ENCODE peak calls at places on chromosomes 7 and 10, in ten cellular contexts. U is HCT116, L is gastrocnemius medialis, X is foreskin fibroblast, O is WERI-Rb-1, N is choroid plexus epithelial cell, S is heart right ventricle, D is fibroblast of the aortic adventitia, M is colonic mucosa, W is cardiac muscle cell. R is an unnamed sample.

GRCh38 chr10:62687230-62687748 is 117.2 kb upstream of the ADO start:
- DNase-seq in U (no peak), L (no peak), X (peak), O (no peak), N (no peak), S (no peak), D (peak), M (no peak), W (no peak), R (no peak)

GRCh38 chr7:42068554-42069280 is 168.3 kb downstream of the GLI3 start:
- DNase-seq in U (no peak), L (no peak), X (no peak), O (no peak), N (no peak), S (no peak), D (no peak), M (no peak), W (peak), R (no peak)

GRCh38 chr7:116781584-116781983 is 80.8 kb upstream of the CAPZA2 start:
- DNase-seq in U (no peak), L (no peak), X (no peak), O (no peak), N (no peak), S (no peak), D (no peak), M (no peak), W (no peak), R (no peak)

GRCh38 chr7:2260820-2261219 is 18.8 kb downstream of the NUDT1 start:
- DNase-seq in U (no peak), L (no peak), X (no peak), O (no peak), N (peak), S (no peak), D (no peak), M (no peak), W (peak), R (no peak)

GRCh38 chr7:140564643-140565042 is 76.0 kb downstream of the DENND2A start:
- DNase-seq in U (peak), L (no peak), X (peak), O (no peak), N (no peak), S (no peak), D (no peak), M (no peak), W (no peak), R (peak)

GRCh38 chr7:31074403-31074802 is 22.3 kb downstream of the ADCYAP1R1 start:
- DNase-seq in U (no peak), L (peak), X (peak), O (no peak), N (no peak), S (peak), D (no peak), M (no peak), W (no peak), R (no peak)

GRCh38 chr7:151406051-151406875 is 3.6 kb downstream of the WDR86 start:
- DNase-seq in U (no peak), L (no peak), X (no peak), O (no peak), N (no peak), S (no peak), D (no peak), M (no peak), W (no peak), R (no peak)

GRCh38 chr7:137990251-137990901 is 11.5 kb downstream of the CREB3L2 start:
- DNase-seq in U (no peak), L (no peak), X (peak), O (no peak), N (peak), S (peak), D (peak), M (no peak), W (no peak), R (no peak)

GRCh38 chr7:95213809-95214492 is 110.4 kb downstream of the PON1 start:
- DNase-seq in U (no peak), L (peak), X (peak), O (no peak), N (peak), S (peak), D (peak), M (no peak), W (no peak), R (no peak)

GRCh38 chr7:122136033-122136432 is 8.0 kb downstream of the AASS start:
- DNase-seq in U (no peak), L (no peak), X (peak), O (no peak), N (peak), S (no peak), D (peak), M (no peak), W (no peak), R (no peak)

GRCh38 chr10:121594076-121594475 is 4.2 kb downstream of the FGFR2 start:
- DNase-seq in U (no peak), L (no peak), X (no peak), O (no peak), N (no peak), S (no peak), D (no peak), M (no peak), W (peak), R (no peak)

GRCh38 chr7:139043823-139044812 is 8.3 kb upstream of the ZC3HAV1L start:
- DNase-seq in U (no peak), L (no peak), X (no peak), O (no peak), N (peak), S (no peak), D (no peak), M (peak), W (no peak), R (no peak)

GRCh38 chr7:96670338-96671289 is 39.0 kb downstream of the SEM1 start:
- DNase-seq in U (no peak), L (no peak), X (no peak), O (no peak), N (no peak), S (no peak), D (no peak), M (no peak), W (no peak), R (no peak)

GRCh38 chr7:20991544-20991943 is 204.9 kb upstream of the SP8 start:
- DNase-seq in U (no peak), L (no peak), X (no peak), O (no peak), N (no peak), S (no peak), D (no peak), M (no peak), W (no peak), R (no peak)

GRCh38 chr10:123019941-123020703 is 11.3 kb downstream of the ACADSB start:
- DNase-seq in U (no peak), L (no peak), X (no peak), O (no peak), N (no peak), S (no peak), D (no peak), M (no peak), W (no peak), R (no peak)

GRCh38 chr10:85187047-85187446 is 858.7 kb downstream of the CCSER2 start:
- DNase-seq in U (no peak), L (no peak), X (no peak), O (no peak), N (no peak), S (no peak), D (no peak), M (no peak), W (no peak), R (no peak)

GRCh38 chr10:119449760-119450461 is 92.6 kb downstream of the RGS10 start:
- DNase-seq in U (no peak), L (peak), X (peak), O (no peak), N (peak), S (no peak), D (peak), M (peak), W (no peak), R (peak)

GRCh38 chr10:2543142-2543886 is 524.0 kb upstream of the PFKP start:
- DNase-seq in U (no peak), L (no peak), X (no peak), O (no peak), N (no peak), S (no peak), D (no peak), M (no peak), W (no peak), R (no peak)

GRCh38 chr10:60282771-60283353 is 106.8 kb downstream of the ANK3 start:
- DNase-seq in U (no peak), L (no peak), X (peak), O (no peak), N (peak), S (no peak), D (peak), M (no peak), W (no peak), R (no peak)

GRCh38 chr10:124671486-124672075 is 72.6 kb downstream of the FAM53B start:
- DNase-seq in U (peak), L (no peak), X (peak), O (peak), N (peak), S (peak), D (peak), M (no peak), W (no peak), R (no peak)

GRCh38 chr7:130939285-130940095 is 205.5 kb upstream of the KLF14 start:
- DNase-seq in U (no peak), L (no peak), X (no peak), O (no peak), N (peak), S (no peak), D (peak), M (no peak), W (no peak), R (no peak)

GRCh38 chr7:55072251-55072650 is 53.4 kb downstream of the EGFR start:
- DNase-seq in U (no peak), L (no peak), X (no peak), O (no peak), N (no peak), S (no peak), D (no peak), M (no peak), W (no peak), R (no peak)

GRCh38 chr10:178208-178607 is 43.0 kb downstream of the ZMYND11 start:
- DNase-seq in U (peak), L (no peak), X (peak), O (no peak), N (peak), S (no peak), D (peak), M (no peak), W (peak), R (peak)

GRCh38 chr7:150450491-150450992 is at the start of gene GIMAP8:
- DNase-seq in U (no peak), L (peak), X (no peak), O (no peak), N (no peak), S (peak), D (no peak), M (peak), W (no peak), R (no peak)

GRCh38 chr7:150367677-150368097 is 935 bp upstream of the REPIN1 start:
- DNase-seq in U (no peak), L (no peak), X (no peak), O (no peak), N (no peak), S (no peak), D (no peak), M (no peak), W (no peak), R (no peak)

GRCh38 chr7:116571037-116571436 is 46.2 kb downstream of the CAV1 start:
- DNase-seq in U (no peak), L (no peak), X (peak), O (no peak), N (peak), S (no peak), D (peak), M (no peak), W (no peak), R (peak)

GRCh38 chr7:46207931-46208634 is 287.0 kb upstream of the IGFBP3 start:
- DNase-seq in U (no peak), L (no peak), X (no peak), O (no peak), N (no peak), S (no peak), D (no peak), M (no peak), W (no peak), R (no peak)

GRCh38 chr7:151710121-151710640 is 166.7 kb downstream of the PRKAG2 start:
- DNase-seq in U (no peak), L (no peak), X (no peak), O (no peak), N (no peak), S (no peak), D (no peak), M (no peak), W (no peak), R (no peak)

GRCh38 chr10:12635127-12635541 is 285.8 kb downstream of the CAMK1D start:
- DNase-seq in U (no peak), L (no peak), X (no peak), O (no peak), N (peak), S (no peak), D (no peak), M (no peak), W (no peak), R (no peak)

GRCh38 chr7:24978837-24979469 is 1.0 kb downstream of the OSBPL3 start:
- DNase-seq in U (no peak), L (no peak), X (peak), O (peak), N (no peak), S (no peak), D (peak), M (no peak), W (peak), R (no peak)

GRCh38 chr10:54081950-54082349 is 719.1 kb downstream of the PCDH15 start:
- DNase-seq in U (no peak), L (no peak), X (no peak), O (no peak), N (no peak), S (no peak), D (no peak), M (no peak), W (no peak), R (no peak)

GRCh38 chr10:59003203-59003602 is 173.2 kb upstream of the PHYHIPL start:
- DNase-seq in U (no peak), L (no peak), X (no peak), O (no peak), N (no peak), S (no peak), D (no peak), M (no peak), W (no peak), R (no peak)

GRCh38 chr10:100740476-100741341 is 4.7 kb upstream of the PAX2 start:
- DNase-seq in U (no peak), L (no peak), X (no peak), O (no peak), N (no peak), S (no peak), D (no peak), M (no peak), W (no peak), R (no peak)
- TF ChIP-seq CTCF in U (no peak), L (no peak), X (no peak), O (no peak), N (no peak), S (no peak), D (no peak), M (no peak), W (no peak), R (no peak)

GRCh38 chr10:117536862-117537435 is 5.6 kb upstream of the EMX2 start:
- DNase-seq in U (no peak), L (no peak), X (no peak), O (no peak), N (no peak), S (no peak), D (no peak), M (no peak), W (no peak), R (no peak)
- TF ChIP-seq CTCF in U (no peak), L (no peak), X (no peak), O (no peak), N (no peak), S (no peak), D (no peak), M (no peak), W (no peak), R (no peak)

DNA sequence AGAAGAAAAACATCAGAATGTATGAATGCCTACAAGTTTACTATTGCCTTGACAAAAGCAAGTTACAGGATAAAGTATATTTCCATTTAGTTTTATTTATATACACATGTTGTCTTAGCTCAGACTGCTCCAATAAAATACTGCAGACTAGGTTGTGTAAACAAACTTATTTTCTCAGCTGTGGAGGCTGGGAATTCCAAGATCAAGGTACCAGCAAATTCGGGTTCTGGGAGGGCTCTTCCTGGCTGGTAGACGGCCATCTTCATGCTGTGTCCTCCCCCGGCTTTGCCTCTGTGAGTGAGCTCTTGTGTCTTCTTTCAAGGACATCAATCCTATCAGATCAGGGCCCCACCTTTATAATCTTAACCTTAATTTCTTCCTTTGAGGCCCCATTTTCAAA is 77.1 kb upstream of the UNC5B start:
- DNase-seq in U (no peak), L (no peak), X (no peak), O (no peak), N (no peak), S (no peak), D (no peak), M (no peak), W (no peak), R (no peak)
- TF ChIP-seq CTCF in U (no peak), L (no peak), X (no peak), O (no peak), N (no peak), S (no peak), D (no peak), M (no peak), W (no peak), R (no peak)

GRCh38 chr7:100894860-100895700 is 608 bp downstream of the ACHE start:
- DNase-seq in U (no peak), L (no peak), X (peak), O (peak), N (no peak), S (no peak), D (no peak), M (peak), W (peak), R (no peak)
- TF ChIP-seq CTCF in U (no peak), L (peak), X (peak), O (peak), N (peak), S (peak), D (peak), M (peak), W (peak), R (peak)

R was measured in AG09319.